ENCODE peak calls at places on chromosomes 7 and 10, in four cellular contexts. K is hepatocyte, J is adrenal gland, U is neural progenitor cell. Y is an unnamed sample.

GRCh38 chr10:131961777-131962450 is 19.8 kb downstream of the BNIP3 start:
- DNase-seq in K (no peak), J (no peak), U (no peak), Y (peak; percentile 8)

GRCh38 chr7:100489824-100490223 is 6.1 kb downstream of the NYAP1 start:
- DNase-seq in K (peak; percentile 96), J (peak; percentile 95), U (peak; percentile 100), Y (peak; percentile 60)

GRCh38 chr10:54441286-54441685 is 359.7 kb downstream of the PCDH15 start:
- DNase-seq in K (peak; percentile 19), J (no peak), U (no peak), Y (no peak)

GRCh38 chr10:71965623-71966022 is 1.4 kb downstream of the CHST3 start:
- DNase-seq in K (no peak), J (no peak), U (no peak), Y (no peak)

GRCh38 chr10:121608669-121609190 is 10.5 kb upstream of the FGFR2 start:
- DNase-seq in K (peak; percentile 80), J (peak; percentile 60), U (peak; percentile 81), Y (peak; percentile 56)

GRCh38 chr7:101185258-101185839 is 5.3 kb upstream of the NAT16 start:
- DNase-seq in K (peak; percentile 32), J (no peak), U (no peak), Y (no peak)

GRCh38 chr7:124718032-124718766 is 47.4 kb downstream of the GPR37 start:
- DNase-seq in K (no peak), J (no peak), U (no peak), Y (no peak)

GRCh38 chr10:71817831-71818268 is 33.2 kb downstream of the PSAP start:
- DNase-seq in K (no peak), J (peak; percentile 87), U (no peak), Y (no peak)

GRCh38 chr7:67854236-67854635 is 857.6 kb downstream of the TYW1 start:
- DNase-seq in K (peak; percentile 18), J (no peak), U (no peak), Y (no peak)

GRCh38 chr10:4316166-4316810 is 509.7 kb upstream of the AKR1E2 start:
- DNase-seq in K (no peak), J (peak; percentile 57), U (no peak), Y (no peak)

GRCh38 chr10:3502606-3503005 is 282.4 kb downstream of the KLF6 start:
- DNase-seq in K (no peak), J (no peak), U (no peak), Y (no peak)

GRCh38 chr10:57849726-57850357 is 417.9 kb downstream of the IPMK start:
- DNase-seq in K (peak; percentile 15), J (no peak), U (no peak), Y (no peak)

GRCh38 chr10:110107430-110107829 is 99.6 kb downstream of the ADD3 start:
- DNase-seq in K (no peak), J (no peak), U (no peak), Y (no peak)

GRCh38 chr10:70596110-70596798 is 6.3 kb downstream of the PRF1 start:
- DNase-seq in K (peak; percentile 50), J (peak; percentile 48), U (no peak), Y (no peak)

GRCh38 chr7:35550831-35551230 is 144.1 kb downstream of the HERPUD2 start:
- DNase-seq in K (no peak), J (peak; percentile 13), U (no peak), Y (no peak)

GRCh38 chr7:7970113-7970619 is 1.6 kb downstream of the GLCCI1 start:
- DNase-seq in K (peak; percentile 36), J (no peak), U (peak; percentile 55), Y (no peak)

GRCh38 chr7:151660141-151660540 is 140.4 kb upstream of the RHEB start:
- DNase-seq in K (no peak), J (no peak), U (no peak), Y (no peak)

GRCh38 chr7:65287023-65287422 is 86.6 kb upstream of the ZNF92 start:
- DNase-seq in K (no peak), J (no peak), U (no peak), Y (no peak)

GRCh38 chr10:117374506-117375359 is 507 bp downstream of the PDZD8 start:
- DNase-seq in K (peak; percentile 46), J (peak; percentile 76), U (peak; percentile 77), Y (peak; percentile 42)

GRCh38 chr7:118452128-118452527 is 227.6 kb downstream of the ANKRD7 start:
- DNase-seq in K (no peak), J (no peak), U (no peak), Y (no peak)

GRCh38 chr10:21519981-21520436 is 5.5 kb downstream of the SKIDA1 start:
- DNase-seq in K (peak; percentile 44), J (peak; percentile 69), U (peak; percentile 53), Y (no peak)

GRCh38 chr7:55056577-55057480 is 38.0 kb downstream of the EGFR start:
- DNase-seq in K (no peak), J (peak; percentile 50), U (no peak), Y (no peak)

GRCh38 chr10:5396545-5396944 is 8.1 kb downstream of the TUBAL3 start:
- DNase-seq in K (no peak), J (no peak), U (no peak), Y (peak; percentile 16)

GRCh38 chr10:29734980-29735627 is 100.3 kb upstream of the SVIL start:
- DNase-seq in K (peak; percentile 71), J (peak; percentile 84), U (peak; percentile 75), Y (peak; percentile 68)

GRCh38 chr10:11699546-11700097 is 42.6 kb upstream of the ECHDC3 start:
- DNase-seq in K (peak; percentile 29), J (no peak), U (no peak), Y (peak; percentile 7)

GRCh38 chr7:115007751-115008150 is 85.9 kb downstream of the MDFIC start:
- DNase-seq in K (no peak), J (no peak), U (no peak), Y (no peak)

GRCh38 chr7:66140924-66141323 is 26.3 kb downstream of the CRCP start:
- DNase-seq in K (peak; percentile 85), J (peak; percentile 96), U (peak; percentile 51), Y (peak; percentile 67)

GRCh38 chr7:97179454-97180104 is 62.1 kb downstream of the SDHAF3 start:
- DNase-seq in K (peak; percentile 79), J (peak; percentile 66), U (peak; percentile 72), Y (peak; percentile 47)

GRCh38 chr10:16192337-16192736 is 244.5 kb upstream of the PTER start:
- DNase-seq in K (peak; percentile 6), J (no peak), U (no peak), Y (no peak)

GRCh38 chr10:125043824-125044658 is 102.1 kb downstream of the ZRANB1 start:
- DNase-seq in K (no peak), J (no peak), U (no peak), Y (no peak)

GRCh38 chr7:150403376-150404171 is 24.4 kb downstream of the ZNF775 start:
- DNase-seq in K (peak; percentile 6), J (peak; percentile 54), U (no peak), Y (no peak)

GRCh38 chr7:2948794-2949193 is 94.9 kb downstream of the CARD11 start:
- DNase-seq in K (no peak), J (no peak), U (no peak), Y (no peak)

GRCh38 chr10:48496105-48496830 is 108.6 kb downstream of the ARHGAP22 start:
- DNase-seq in K (no peak), J (peak; percentile 20), U (no peak), Y (no peak)

GRCh38 chr7:3722396-3722846 is 421.4 kb downstream of the SDK1 start:
- DNase-seq in K (peak; percentile 36), J (no peak), U (peak; percentile 85), Y (no peak)

GRCh38 chr10:76251773-76252617 is 820.6 kb downstream of the LRMDA start:
- DNase-seq in K (peak; percentile 81), J (peak; percentile 94), U (no peak), Y (peak; percentile 65)

GRCh38 chr10:124039432-124040086 is 53.8 kb downstream of the CHST15 start:
- DNase-seq in K (no peak), J (peak; percentile 65), U (no peak), Y (no peak)

GRCh38 chr10:88254091-88254490 is 329.0 kb downstream of the RNLS start:
- DNase-seq in K (peak; percentile 33), J (no peak), U (no peak), Y (no peak)

GRCh38 chr10:75121322-75121721 is 9.9 kb downstream of the SAMD8 start:
- DNase-seq in K (no peak), J (no peak), U (no peak), Y (no peak)
- H3K27ac ChIP-seq in K (peak overlapping the region; percentile 13), J (no peak overlapping the region), U (no peak overlapping the region), Y (no peak overlapping the region)

DNA sequence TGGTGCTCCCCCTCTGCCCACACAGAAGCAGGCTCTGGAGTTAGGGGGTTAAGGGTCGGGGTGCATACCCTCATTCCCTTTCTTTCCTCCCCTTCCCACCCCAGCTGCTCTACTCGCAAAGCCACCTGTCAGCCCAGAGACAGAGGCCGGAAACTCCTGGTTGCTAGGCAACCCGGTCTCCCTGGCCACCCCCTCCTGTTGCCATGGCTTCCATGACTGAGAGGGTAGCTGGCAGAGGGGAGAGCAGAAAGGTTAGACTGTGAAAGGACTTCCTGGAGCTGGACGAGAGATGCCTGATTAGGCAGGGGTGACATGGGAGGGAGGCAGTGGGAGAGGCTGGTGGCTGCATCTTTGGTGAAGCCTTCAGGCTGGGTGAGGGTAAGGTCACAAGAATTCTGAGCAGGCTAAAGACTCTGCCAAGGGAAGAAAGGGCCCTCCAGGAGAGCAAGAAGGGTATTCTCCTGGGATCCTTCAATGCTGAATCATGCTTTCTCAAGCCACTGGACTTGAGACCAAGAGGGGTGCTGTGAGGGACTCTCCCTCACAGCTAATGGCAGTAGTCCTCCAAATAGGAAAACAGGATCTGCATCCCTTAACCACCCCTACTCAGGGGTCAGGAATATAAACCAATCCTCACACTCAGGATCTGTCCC is 5.4 kb downstream of the PSD start:
- DNase-seq in K (no peak), J (no peak), U (peak; percentile 88), Y (no peak)
- H3K27me3 ChIP-seq in K (peaks cover 36% of the 10 kb centered on the region), J (peaks cover 38% of the 10 kb centered on the region), U (peaks cover 60% of the 10 kb centered on the region), Y (peaks cover 35% of the 10 kb centered on the region)

GRCh38 chr10:98429320-98430072 is 14.5 kb upstream of the PYROXD2 start:
- DNase-seq in K (no peak), J (no peak), U (no peak), Y (no peak)
- H3K36me3 ChIP-seq in K (peaks cover 11% of the 10 kb centered on the region), J (no peaks in the 10 kb centered on the region), U (peaks cover 8% of the 10 kb centered on the region), Y (peaks cover 4% of the 10 kb centered on the region)

GRCh38 chr10:113059001-113059780 is 109.1 kb downstream of the TCF7L2 start:
- DNase-seq in K (peak; percentile 39), J (no peak), U (peak; percentile 49), Y (no peak)
- H3K27ac ChIP-seq in K (peak overlapping the region; percentile 90), J (no peak overlapping the region), U (peak overlapping the region; percentile 85), Y (peak overlapping the region; percentile 64)

DNA sequence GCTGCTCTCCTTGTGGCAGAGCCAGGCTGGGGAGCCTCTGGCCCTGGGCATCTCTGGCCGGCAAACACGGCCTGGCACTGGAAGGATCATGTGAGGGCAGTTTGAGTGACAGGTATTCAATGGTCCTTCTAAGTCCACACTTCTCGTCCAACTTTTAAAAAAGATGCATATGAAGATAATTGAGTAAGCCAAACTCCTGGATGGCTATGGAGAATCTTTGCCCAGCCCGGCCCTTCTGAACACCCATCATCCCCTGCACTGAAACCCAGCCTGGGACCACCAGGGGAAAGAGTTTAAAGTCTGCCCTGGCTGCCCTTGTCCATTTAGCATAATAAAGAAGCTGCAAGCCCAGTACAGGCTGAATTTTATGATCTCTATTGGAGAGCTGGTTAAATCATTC is 4.1 kb downstream of the PTF1A start:
- DNase-seq in K (no peak), J (no peak), U (no peak), Y (peak; percentile 24)
- H3K27me3 ChIP-seq in K (peaks cover 94% of the 10 kb centered on the region), J (peaks cover 90% of the 10 kb centered on the region), U (peaks cover 100% of the 10 kb centered on the region), Y (no peaks in the 10 kb centered on the region)

GRCh38 chr7:103317009-103317408 is 19.8 kb downstream of the PMPCB start:
- DNase-seq in K (no peak), J (no peak), U (no peak), Y (no peak)
- H3K36me3 ChIP-seq in K (peaks cover 13% of the 10 kb centered on the region), J (no peaks in the 10 kb centered on the region), U (peaks cover 36% of the 10 kb centered on the region), Y (peaks cover 53% of the 10 kb centered on the region)

Y was measured in body of pancreas.